ENCODE peak calls at places on chromosome 11, in five cellular contexts. S, C, V, A and P are unnamed samples.

GRCh38 chr11:56750190-56750589 is 1.7 kb upstream of the OR9G4 start:
- DNase-seq in S (no peak), C (no peak), V (no peak), A (peak), P (no peak)

GRCh38 chr11:91041626-91042025 is 818.8 kb upstream of the CHORDC1 start:
- DNase-seq in S (no peak), C (no peak), V (no peak), A (no peak), P (no peak)

GRCh38 chr11:15526032-15526431 is 411.3 kb downstream of the INSC start:
- DNase-seq in S (no peak), C (no peak), V (no peak), A (no peak), P (no peak)

GRCh38 chr11:36361901-36362391 is 65.9 kb downstream of the PRR5L start:
- DNase-seq in S (no peak), C (no peak), V (peak), A (peak), P (no peak)

GRCh38 chr11:106724293-106724892 is 293.9 kb downstream of the GUCY1A2 start:
- DNase-seq in S (no peak), C (peak), V (no peak), A (no peak), P (peak)

GRCh38 chr11:37712246-37712645 is 1114.2 kb upstream of the RAG2 start:
- DNase-seq in S (no peak), C (no peak), V (no peak), A (peak), P (peak)

GRCh38 chr11:18222814-18223421 is 13.7 kb downstream of the SAA4 start:
- DNase-seq in S (no peak), C (no peak), V (no peak), A (no peak), P (no peak)

GRCh38 chr11:14054708-14055107 is 92.2 kb downstream of the SPON1 start:
- DNase-seq in S (no peak), C (no peak), V (peak), A (no peak), P (no peak)

GRCh38 chr11:129237456-129237855 is 45.3 kb upstream of the ARHGAP32 start:
- DNase-seq in S (no peak), C (no peak), V (no peak), A (no peak), P (no peak)

GRCh38 chr11:108906329-108906728 is 241.5 kb downstream of the DDX10 start:
- DNase-seq in S (no peak), C (no peak), V (no peak), A (no peak), P (no peak)

GRCh38 chr11:19767691-19768151 is 55.1 kb downstream of the NAV2 start:
- DNase-seq in S (no peak), C (no peak), V (no peak), A (no peak), P (no peak)

GRCh38 chr11:19853901-19854300 is 141.3 kb downstream of the NAV2 start:
- DNase-seq in S (no peak), C (no peak), V (no peak), A (no peak), P (no peak)

GRCh38 chr11:27552356-27552755 is 45.8 kb upstream of the LIN7C start:
- DNase-seq in S (no peak), C (no peak), V (no peak), A (no peak), P (no peak)

GRCh38 chr11:57342702-57343101 is 4.5 kb downstream of the P2RX3 start:
- DNase-seq in S (no peak), C (no peak), V (no peak), A (no peak), P (no peak)

GRCh38 chr11:17597770-17598169 is 50.7 kb downstream of the OTOG start:
- DNase-seq in S (no peak), C (no peak), V (no peak), A (peak), P (no peak)

GRCh38 chr11:128324051-128324481 is 263.3 kb downstream of the ETS1 start:
- DNase-seq in S (no peak), C (no peak), V (no peak), A (no peak), P (no peak)

GRCh38 chr11:75244052-75244814 is 3.7 kb downstream of the TPBGL start:
- DNase-seq in S (no peak), C (no peak), V (no peak), A (peak), P (no peak)

GRCh38 chr11:70532066-70532440 is 133.7 kb downstream of the CTTN start:
- DNase-seq in S (no peak), C (no peak), V (peak), A (no peak), P (peak)

GRCh38 chr11:75275581-75275980 is 35.0 kb downstream of the TPBGL start:
- DNase-seq in S (peak), C (no peak), V (peak), A (peak), P (no peak)